ENCODE peak calls at places on chromosomes 6 and 20, in ten cellular contexts. One of them, this sample, is unnamed.

GRCh38 chr6:110944681-110945151 is 13.8 kb upstream of the GTF3C6 start:
- DNase-seq in psoas muscle: no peak
- DNase-seq in A549: peak
- DNase-seq in body of pancreas: no peak
- DNase-seq in HepG2: peak
- DNase-seq in uterus: no peak
- DNase-seq in fibroblast of lung: peak
- DNase-seq in upper lobe of left lung: no peak
- DNase-seq in small intestine: no peak
- DNase-seq in right lobe of liver: no peak
- DNase-seq in this sample: no peak

GRCh38 chr6:135880066-135880972 is 28.8 kb downstream of the PDE7B start:
- DNase-seq in A549: no peak
- DNase-seq in body of pancreas: no peak
- DNase-seq in right lobe of liver: no peak
- DNase-seq in HepG2: no peak
- DNase-seq in uterus: no peak
- DNase-seq in psoas muscle: no peak
- DNase-seq in small intestine: peak
- DNase-seq in fibroblast of lung: peak
- DNase-seq in upper lobe of left lung: no peak
- DNase-seq in this sample: no peak

GRCh38 chr6:53066059-53066406 is 829 bp downstream of the FBXO9 start:
- DNase-seq in fibroblast of lung: peak
- DNase-seq in psoas muscle: peak
- DNase-seq in HepG2: no peak
- DNase-seq in small intestine: peak
- DNase-seq in upper lobe of left lung: peak
- DNase-seq in uterus: peak
- DNase-seq in A549: peak
- DNase-seq in right lobe of liver: peak
- DNase-seq in body of pancreas: peak
- DNase-seq in this sample: peak

GRCh38 chr6:152380993-152381898 is 255.9 kb downstream of the SYNE1 start:
- DNase-seq in upper lobe of left lung: peak
- DNase-seq in HepG2: peak
- DNase-seq in fibroblast of lung: peak
- DNase-seq in A549: peak
- DNase-seq in body of pancreas: peak
- DNase-seq in uterus: peak
- DNase-seq in psoas muscle: peak
- DNase-seq in small intestine: peak
- DNase-seq in right lobe of liver: peak
- DNase-seq in this sample: peak

GRCh38 chr6:143678980-143679379 is 1.2 kb downstream of the PHACTR2 start:
- DNase-seq in HepG2: no peak
- DNase-seq in A549: no peak
- DNase-seq in body of pancreas: no peak
- DNase-seq in right lobe of liver: no peak
- DNase-seq in upper lobe of left lung: no peak
- DNase-seq in uterus: no peak
- DNase-seq in psoas muscle: no peak
- DNase-seq in fibroblast of lung: no peak
- DNase-seq in small intestine: no peak
- DNase-seq in this sample: no peak

GRCh38 chr6:114169763-114170162 is 173.1 kb downstream of the HS3ST5 start:
- DNase-seq in psoas muscle: no peak
- DNase-seq in A549: no peak
- DNase-seq in upper lobe of left lung: no peak
- DNase-seq in HepG2: peak
- DNase-seq in fibroblast of lung: no peak
- DNase-seq in small intestine: no peak
- DNase-seq in uterus: no peak
- DNase-seq in body of pancreas: no peak
- DNase-seq in right lobe of liver: no peak
- DNase-seq in this sample: no peak

GRCh38 chr6:130293800-130294199 is 71.0 kb upstream of the SAMD3 start:
- DNase-seq in body of pancreas: peak
- DNase-seq in upper lobe of left lung: no peak
- DNase-seq in psoas muscle: no peak
- DNase-seq in A549: peak
- DNase-seq in fibroblast of lung: peak
- DNase-seq in uterus: no peak
- DNase-seq in HepG2: peak
- DNase-seq in small intestine: peak
- DNase-seq in right lobe of liver: no peak
- DNase-seq in this sample: no peak

GRCh38 chr6:31386099-31386498 is 17.3 kb upstream of the MICA start:
- DNase-seq in small intestine: no peak
- DNase-seq in uterus: no peak
- DNase-seq in body of pancreas: no peak
- DNase-seq in HepG2: no peak
- DNase-seq in psoas muscle: no peak
- DNase-seq in upper lobe of left lung: no peak
- DNase-seq in A549: no peak
- DNase-seq in fibroblast of lung: no peak
- DNase-seq in right lobe of liver: no peak
- DNase-seq in this sample: no peak

GRCh38 chr6:5626727-5627426 is 365.6 kb downstream of the FARS2 start:
- DNase-seq in upper lobe of left lung: no peak
- DNase-seq in HepG2: no peak
- DNase-seq in right lobe of liver: no peak
- DNase-seq in body of pancreas: no peak
- DNase-seq in A549: no peak
- DNase-seq in psoas muscle: no peak
- DNase-seq in small intestine: peak
- DNase-seq in uterus: no peak
- DNase-seq in fibroblast of lung: no peak
- DNase-seq in this sample: no peak

GRCh38 chr6:78089551-78089950 is 436.7 kb downstream of the MEI4 start:
- DNase-seq in uterus: no peak
- DNase-seq in right lobe of liver: no peak
- DNase-seq in HepG2: no peak
- DNase-seq in fibroblast of lung: no peak
- DNase-seq in small intestine: no peak
- DNase-seq in upper lobe of left lung: no peak
- DNase-seq in body of pancreas: no peak
- DNase-seq in A549: no peak
- DNase-seq in psoas muscle: no peak
- DNase-seq in this sample: no peak

GRCh38 chr6:99603421-99604160 is 3.0 kb upstream of the PRDM13 start:
- DNase-seq in upper lobe of left lung: peak
- DNase-seq in small intestine: no peak
- DNase-seq in uterus: no peak
- DNase-seq in A549: peak
- DNase-seq in right lobe of liver: no peak
- DNase-seq in HepG2: no peak
- DNase-seq in fibroblast of lung: no peak
- DNase-seq in body of pancreas: peak
- DNase-seq in psoas muscle: no peak
- DNase-seq in this sample: no peak

GRCh38 chr6:25251426-25251825 is 27.7 kb upstream of the CARMIL1 start:
- DNase-seq in A549: no peak
- DNase-seq in fibroblast of lung: no peak
- DNase-seq in body of pancreas: no peak
- DNase-seq in HepG2: no peak
- DNase-seq in psoas muscle: no peak
- DNase-seq in small intestine: no peak
- DNase-seq in upper lobe of left lung: no peak
- DNase-seq in right lobe of liver: no peak
- DNase-seq in uterus: no peak
- DNase-seq in this sample: no peak
- H3K27ac ChIP-seq in A549: no peak
- H3K27ac ChIP-seq in fibroblast of lung: no peak
- H3K27ac ChIP-seq in body of pancreas: no peak
- H3K27ac ChIP-seq in HepG2: no peak
- H3K27ac ChIP-seq in psoas muscle: no peak
- H3K27ac ChIP-seq in small intestine: no peak
- H3K27ac ChIP-seq in upper lobe of left lung: no peak
- H3K27ac ChIP-seq in right lobe of liver: no peak
- H3K27ac ChIP-seq in uterus: no peak
- H3K27ac ChIP-seq in this sample: no peak

GRCh38 chr6:137927777-137928218 is 60.7 kb downstream of the TNFAIP3 start:
- DNase-seq in HepG2: no peak
- DNase-seq in small intestine: peak
- DNase-seq in fibroblast of lung: peak
- DNase-seq in body of pancreas: no peak
- DNase-seq in right lobe of liver: peak
- DNase-seq in upper lobe of left lung: peak
- DNase-seq in psoas muscle: no peak
- DNase-seq in uterus: no peak
- DNase-seq in A549: no peak
- DNase-seq in this sample: no peak
- H3K27ac ChIP-seq in HepG2: no peak
- H3K27ac ChIP-seq in small intestine: no peak
- H3K27ac ChIP-seq in fibroblast of lung: no peak
- H3K27ac ChIP-seq in body of pancreas: no peak
- H3K27ac ChIP-seq in right lobe of liver: no peak
- H3K27ac ChIP-seq in upper lobe of left lung: no peak
- H3K27ac ChIP-seq in psoas muscle: peak
- H3K27ac ChIP-seq in uterus: no peak
- H3K27ac ChIP-seq in A549: no peak
- H3K27ac ChIP-seq in this sample: no peak

GRCh38 chr20:33191955-33192354 is 24.0 kb downstream of the BPIFA2 start:
- DNase-seq in fibroblast of lung: no peak
- DNase-seq in HepG2: no peak
- DNase-seq in body of pancreas: no peak
- DNase-seq in uterus: no peak
- DNase-seq in small intestine: no peak
- DNase-seq in A549: no peak
- DNase-seq in psoas muscle: no peak
- DNase-seq in upper lobe of left lung: no peak
- DNase-seq in right lobe of liver: no peak
- DNase-seq in this sample: no peak

GRCh38 chr20:33187491-33187890 is 19.5 kb downstream of the BPIFA2 start:
- DNase-seq in fibroblast of lung: no peak
- DNase-seq in body of pancreas: no peak
- DNase-seq in small intestine: no peak
- DNase-seq in HepG2: no peak
- DNase-seq in uterus: no peak
- DNase-seq in upper lobe of left lung: no peak
- DNase-seq in A549: no peak
- DNase-seq in psoas muscle: no peak
- DNase-seq in right lobe of liver: no peak
- DNase-seq in this sample: no peak

GRCh38 chr20:33188421-33188820 is 20.5 kb downstream of the BPIFA2 start:
- DNase-seq in uterus: no peak
- DNase-seq in right lobe of liver: no peak
- DNase-seq in HepG2: no peak
- DNase-seq in psoas muscle: no peak
- DNase-seq in fibroblast of lung: no peak
- DNase-seq in A549: no peak
- DNase-seq in body of pancreas: no peak
- DNase-seq in upper lobe of left lung: no peak
- DNase-seq in small intestine: no peak
- DNase-seq in this sample: no peak

GRCh38 chr20:33191484-33191883 is 23.5 kb downstream of the BPIFA2 start:
- DNase-seq in upper lobe of left lung: no peak
- DNase-seq in A549: no peak
- DNase-seq in fibroblast of lung: no peak
- DNase-seq in right lobe of liver: no peak
- DNase-seq in uterus: no peak
- DNase-seq in HepG2: no peak
- DNase-seq in body of pancreas: no peak
- DNase-seq in small intestine: peak
- DNase-seq in psoas muscle: no peak
- DNase-seq in this sample: no peak

GRCh38 chr20:33192912-33193501 is 24.1 kb upstream of the BPIFA3 start:
- DNase-seq in psoas muscle: no peak
- DNase-seq in upper lobe of left lung: no peak
- DNase-seq in uterus: no peak
- DNase-seq in HepG2: no peak
- DNase-seq in A549: no peak
- DNase-seq in fibroblast of lung: no peak
- DNase-seq in small intestine: no peak
- DNase-seq in body of pancreas: no peak
- DNase-seq in right lobe of liver: no peak
- DNase-seq in this sample: no peak
- H3K27ac ChIP-seq in psoas muscle: no peak
- H3K27ac ChIP-seq in upper lobe of left lung: no peak
- H3K27ac ChIP-seq in uterus: no peak
- H3K27ac ChIP-seq in HepG2: no peak
- H3K27ac ChIP-seq in A549: peak
- H3K27ac ChIP-seq in fibroblast of lung: no peak
- H3K27ac ChIP-seq in small intestine: no peak
- H3K27ac ChIP-seq in body of pancreas: no peak
- H3K27ac ChIP-seq in right lobe of liver: no peak
- H3K27ac ChIP-seq in this sample: no peak

DNA sequence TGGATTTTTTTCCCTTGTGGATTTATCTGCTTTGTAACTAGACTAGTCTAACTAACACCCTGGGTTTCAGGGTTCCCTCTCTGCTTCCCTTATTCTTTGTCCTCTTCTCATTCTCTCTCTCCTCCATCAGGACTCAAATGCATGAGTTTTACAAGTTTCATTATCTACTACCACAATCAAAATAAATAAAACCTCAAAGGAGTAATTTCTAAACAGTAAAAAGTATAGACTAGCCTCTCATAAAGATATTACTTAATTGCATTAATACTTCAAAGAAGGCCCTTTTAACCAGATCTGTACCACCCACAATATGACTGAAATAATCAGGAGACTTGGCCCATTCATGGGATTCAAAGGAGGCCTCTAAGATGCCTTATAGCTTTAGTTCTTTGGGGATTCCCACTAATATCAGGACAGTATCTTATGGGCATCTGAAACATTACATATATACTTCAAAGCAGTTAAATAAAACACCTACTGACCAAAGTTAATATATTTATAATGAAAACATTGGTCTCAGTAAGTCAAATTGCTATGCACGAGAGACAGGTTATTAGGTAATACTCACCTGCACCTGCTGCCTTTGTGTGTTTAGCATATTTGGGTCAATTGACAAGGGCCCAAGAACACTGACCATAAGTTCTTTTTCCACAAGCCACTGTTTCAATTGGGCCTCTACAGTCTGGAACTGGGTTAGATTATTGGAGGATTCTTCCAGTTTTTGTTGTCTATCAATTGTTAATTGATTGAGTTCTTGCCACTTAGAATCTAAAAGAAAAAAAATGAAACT is 85.7 kb downstream of the DST start:
- DNase-seq in psoas muscle: no peak
- DNase-seq in upper lobe of left lung: no peak
- DNase-seq in fibroblast of lung: no peak
- DNase-seq in body of pancreas: no peak
- DNase-seq in A549: no peak
- DNase-seq in small intestine: no peak
- DNase-seq in uterus: no peak
- DNase-seq in right lobe of liver: no peak
- DNase-seq in HepG2: no peak
- DNase-seq in this sample: no peak
- H3K27ac ChIP-seq in psoas muscle: no peak
- H3K27ac ChIP-seq in upper lobe of left lung: no peak
- H3K27ac ChIP-seq in fibroblast of lung: no peak
- H3K27ac ChIP-seq in body of pancreas: no peak
- H3K27ac ChIP-seq in A549: no peak
- H3K27ac ChIP-seq in small intestine: no peak
- H3K27ac ChIP-seq in uterus: no peak
- H3K27ac ChIP-seq in right lobe of liver: no peak
- H3K27ac ChIP-seq in HepG2: no peak
- H3K27ac ChIP-seq in this sample: peak

This sample was measured in gastrocnemius medialis.